ENCODE peak calls at places on chromosomes 12 and 14, in four cellular contexts. One of them, this sample, is unnamed.

GRCh38 chr12:20368653-20369163 is 371 bp downstream of the PDE3A start:
- DNase-seq in K562: no peak
- DNase-seq in HepG2: no peak
- DNase-seq in WTC11: peak
- DNase-seq in this sample: peak

GRCh38 chr12:31234955-31235867 is 90.7 kb downstream of the SINHCAF start:
- DNase-seq in K562: peak
- DNase-seq in HepG2: peak
- DNase-seq in WTC11: peak
- DNase-seq in this sample: peak

GRCh38 chr12:107843351-107844311 is 69.1 kb downstream of the ASCL4 start:
- DNase-seq in K562: no peak
- DNase-seq in HepG2: no peak
- DNase-seq in WTC11: peak
- DNase-seq in this sample: no peak

GRCh38 chr14:103488071-103488470 is 34.6 kb downstream of the CKB start:
- DNase-seq in K562: no peak
- DNase-seq in HepG2: no peak
- DNase-seq in WTC11: no peak
- DNase-seq in this sample: no peak

GRCh38 chr12:104137175-104137901 is 672 bp downstream of the NFYB start:
- DNase-seq in K562: peak
- DNase-seq in HepG2: peak
- DNase-seq in WTC11: peak
- DNase-seq in this sample: peak

GRCh38 chr14:70698288-70698687 is 56.6 kb downstream of the TTC9 start:
- DNase-seq in K562: peak
- DNase-seq in HepG2: peak
- DNase-seq in WTC11: no peak
- DNase-seq in this sample: no peak

GRCh38 chr12:6765048-6765633 is 1.0 kb upstream of the PTMS start:
- DNase-seq in K562: peak
- DNase-seq in HepG2: no peak
- DNase-seq in WTC11: no peak
- DNase-seq in this sample: no peak

GRCh38 chr12:69473229-69473628 is 3.0 kb downstream of the FRS2 start:
- DNase-seq in K562: no peak
- DNase-seq in HepG2: no peak
- DNase-seq in WTC11: no peak
- DNase-seq in this sample: no peak

GRCh38 chr12:3692616-3693365 is 60.1 kb downstream of the CRACR2A start:
- DNase-seq in K562: no peak
- DNase-seq in HepG2: no peak
- DNase-seq in WTC11: no peak
- DNase-seq in this sample: no peak

GRCh38 chr14:94612580-94613554 is 676 bp downstream of the SERPINA3 start:
- DNase-seq in K562: no peak
- DNase-seq in HepG2: peak
- DNase-seq in WTC11: no peak
- DNase-seq in this sample: no peak

GRCh38 chr12:59151243-59151642 is 230.9 kb upstream of the LRIG3 start:
- DNase-seq in K562: no peak
- DNase-seq in HepG2: no peak
- DNase-seq in WTC11: no peak
- DNase-seq in this sample: no peak

GRCh38 chr12:6620137-6620884 is 13.1 kb upstream of the CHD4 start:
- DNase-seq in K562: no peak
- DNase-seq in HepG2: no peak
- DNase-seq in WTC11: peak
- DNase-seq in this sample: no peak

GRCh38 chr14:33777651-33778050 is 173.2 kb downstream of the EGLN3 start:
- DNase-seq in K562: no peak
- DNase-seq in HepG2: no peak
- DNase-seq in WTC11: no peak
- DNase-seq in this sample: no peak

GRCh38 chr14:53517276-53517960 is 364.3 kb upstream of the DDHD1 start:
- DNase-seq in K562: no peak
- DNase-seq in HepG2: no peak
- DNase-seq in WTC11: no peak
- DNase-seq in this sample: no peak

GRCh38 chr12:127660961-127661360 is 606.0 kb upstream of the TMEM132C start:
- DNase-seq in K562: no peak
- DNase-seq in HepG2: no peak
- DNase-seq in WTC11: no peak
- DNase-seq in this sample: no peak

DNA sequence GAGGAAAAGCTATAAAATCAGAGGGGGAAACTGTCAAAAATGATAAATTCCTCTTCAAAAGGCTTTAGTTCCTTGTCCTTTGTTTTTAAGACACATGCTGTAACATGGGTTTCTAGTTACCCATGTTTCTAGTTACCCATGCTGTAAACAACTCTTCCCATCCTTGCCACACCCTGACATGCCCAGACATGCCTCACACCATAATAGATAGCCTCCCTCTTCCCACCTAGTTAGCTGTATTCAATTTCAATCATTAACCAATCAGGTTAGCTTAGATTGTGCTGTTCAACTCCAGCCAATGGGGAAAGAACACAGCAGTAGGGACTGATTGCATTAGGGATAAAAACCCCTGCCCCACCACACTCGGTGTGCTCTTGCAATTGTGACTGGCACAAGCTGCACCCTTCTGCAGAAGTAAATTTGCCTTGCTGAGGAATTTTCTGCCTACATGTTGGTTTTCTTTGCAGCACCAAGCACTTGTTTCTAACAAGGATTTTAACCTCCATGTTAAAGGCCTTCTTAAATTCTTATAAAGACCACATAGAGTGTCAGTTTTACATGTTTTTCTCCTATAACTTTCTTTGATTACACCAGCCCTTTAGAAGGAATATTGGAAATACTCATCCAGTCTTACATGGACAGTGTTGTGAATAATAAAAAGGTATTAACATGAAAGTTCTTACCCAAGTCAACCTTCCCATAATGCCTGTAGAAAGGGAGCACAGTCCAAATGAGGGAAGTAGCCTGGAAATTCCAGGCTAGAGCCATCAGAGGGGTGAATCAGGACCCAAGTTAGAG is 32.5 kb upstream of the LALBA start:
- DNase-seq in K562: no peak
- DNase-seq in HepG2: peak
- DNase-seq in WTC11: no peak
- DNase-seq in this sample: no peak
- TF ChIP-seq ELF4 in K562: no peak
- TF ChIP-seq ELF4 in HepG2: no peak
- TF ChIP-seq ELF4 in WTC11: no peak
- TF ChIP-seq ELF4 in this sample: no peak

DNA sequence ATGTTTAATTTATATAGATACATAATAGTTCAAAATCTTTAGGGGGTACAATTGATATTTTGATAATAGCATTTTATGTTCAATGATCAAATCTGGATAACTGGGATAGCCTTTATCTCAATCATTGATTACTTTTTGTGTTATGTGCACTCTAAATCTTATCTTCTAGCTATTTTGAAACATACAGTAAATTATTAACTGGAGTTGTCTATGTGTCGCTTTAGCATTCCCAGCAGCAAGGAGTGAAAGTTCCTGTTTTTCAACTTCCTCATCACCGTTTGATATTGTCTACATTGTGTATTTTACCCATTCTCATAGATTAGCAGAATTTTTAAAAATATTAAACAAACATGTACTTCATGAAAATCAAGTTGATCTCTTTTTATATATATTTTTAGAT is 1207.4 kb downstream of the TMEM121 start:
- DNase-seq in K562: no peak
- DNase-seq in HepG2: no peak
- DNase-seq in WTC11: no peak
- DNase-seq in this sample: no peak
- TF ChIP-seq ELF4 in K562: no peak
- TF ChIP-seq ELF4 in HepG2: no peak
- TF ChIP-seq ELF4 in WTC11: no peak
- TF ChIP-seq ELF4 in this sample: no peak

DNA sequence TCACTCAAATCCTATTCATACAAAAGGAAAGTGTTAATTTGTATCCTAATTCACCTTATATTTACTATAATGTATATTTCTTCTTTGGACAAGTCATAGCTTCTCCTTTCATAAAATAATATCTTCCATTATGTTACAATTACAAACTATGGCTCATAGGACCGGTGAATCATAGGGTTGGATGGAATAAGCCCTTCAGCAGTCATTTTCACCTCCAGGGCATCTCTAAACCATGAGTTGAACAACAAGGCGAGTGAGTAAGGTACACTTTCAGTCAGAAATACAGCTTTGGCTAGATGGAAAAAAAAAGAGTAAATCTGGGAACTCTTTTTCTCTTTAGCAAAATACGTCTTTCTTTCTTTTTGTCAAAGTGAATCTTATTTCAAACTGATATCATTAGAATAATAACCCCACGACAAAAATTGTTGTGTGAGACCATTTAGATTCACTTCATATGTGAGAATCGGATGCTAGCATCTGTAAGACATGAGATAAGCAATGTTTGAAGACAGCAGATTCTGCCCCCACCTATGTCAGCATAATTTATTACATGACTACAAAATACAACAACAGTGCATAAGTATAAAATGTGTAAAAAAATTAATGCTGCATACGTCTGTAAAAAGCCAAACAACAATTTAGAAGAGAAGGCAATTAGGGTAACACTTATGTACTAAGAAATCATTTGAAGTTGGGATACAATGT is 184.4 kb upstream of the SLC38A2 start:
- DNase-seq in K562: no peak
- DNase-seq in HepG2: no peak
- DNase-seq in WTC11: no peak
- DNase-seq in this sample: no peak
- TF ChIP-seq ELF4 in K562: no peak
- TF ChIP-seq ELF4 in HepG2: no peak
- TF ChIP-seq ELF4 in WTC11: no peak
- TF ChIP-seq ELF4 in this sample: no peak

GRCh38 chr12:53049582-53050318 is at the start of gene TNS2:
- DNase-seq in K562: peak
- DNase-seq in HepG2: peak
- DNase-seq in WTC11: peak
- DNase-seq in this sample: no peak

GRCh38 chr12:53047221-53048032 is 2.4 kb upstream of the TNS2 start:
- DNase-seq in K562: peak
- DNase-seq in HepG2: peak
- DNase-seq in WTC11: peak
- DNase-seq in this sample: peak

GRCh38 chr12:53050426-53051057 is 677 bp downstream of the TNS2 start:
- DNase-seq in K562: no peak
- DNase-seq in HepG2: no peak
- DNase-seq in WTC11: no peak
- DNase-seq in this sample: no peak

GRCh38 chr12:53048033-53048779 is 1.7 kb upstream of the TNS2 start:
- DNase-seq in K562: no peak
- DNase-seq in HepG2: peak
- DNase-seq in WTC11: no peak
- DNase-seq in this sample: no peak

GRCh38 chr12:53048780-53049401 is 974 bp upstream of the TNS2 start:
- DNase-seq in K562: peak
- DNase-seq in HepG2: peak
- DNase-seq in WTC11: peak
- DNase-seq in this sample: no peak
- TF ChIP-seq ELF4 in K562: no peak
- TF ChIP-seq ELF4 in HepG2: no peak
- TF ChIP-seq ELF4 in WTC11: no peak
- TF ChIP-seq ELF4 in this sample: no peak

GRCh38 chr14:100096656-100097055 is 31.4 kb downstream of the EVL start:
- DNase-seq in K562: no peak
- DNase-seq in HepG2: no peak
- DNase-seq in WTC11: no peak
- DNase-seq in this sample: no peak
- TF ChIP-seq ELF4 in K562: no peak
- TF ChIP-seq ELF4 in HepG2: no peak
- TF ChIP-seq ELF4 in WTC11: no peak
- TF ChIP-seq ELF4 in this sample: no peak

DNA sequence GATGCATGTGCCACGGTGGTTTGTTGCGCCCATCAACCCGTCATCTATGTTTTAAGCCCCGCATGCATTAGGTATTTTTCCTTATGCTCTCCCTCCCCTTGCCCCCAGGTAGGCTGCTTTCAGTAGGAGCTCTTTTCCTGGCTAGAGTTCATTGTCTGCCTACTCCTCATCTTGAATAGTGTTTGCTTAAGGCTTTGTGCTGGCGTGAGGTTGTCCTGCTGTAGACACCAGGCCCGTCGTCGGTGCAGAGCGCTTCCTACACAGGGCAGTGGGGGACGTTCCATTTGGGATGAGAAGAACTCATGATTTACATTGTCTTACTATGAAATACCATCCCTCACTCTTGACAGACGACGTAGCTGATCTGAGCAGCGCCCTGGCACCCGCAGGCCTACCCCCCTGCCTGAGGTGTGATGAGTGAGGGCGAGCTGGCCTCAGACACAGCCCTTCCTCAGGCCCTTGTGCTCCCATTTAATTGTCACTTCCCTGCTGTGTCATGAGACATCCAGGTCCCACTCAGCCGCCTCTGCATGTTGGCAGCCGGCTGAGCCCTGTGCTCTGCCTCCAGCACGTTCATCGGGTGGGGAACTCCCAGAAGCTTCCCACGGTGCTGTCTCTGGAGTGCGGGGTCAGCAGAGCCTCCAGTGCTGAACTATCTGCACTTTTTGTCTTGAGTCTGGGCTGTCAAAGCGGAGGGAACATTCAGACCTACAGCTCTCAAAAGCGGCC is 76.0 kb downstream of the WDR20 start:
- DNase-seq in K562: no peak
- DNase-seq in HepG2: no peak
- DNase-seq in WTC11: no peak
- DNase-seq in this sample: no peak
- TF ChIP-seq ELF4 in K562: no peak
- TF ChIP-seq ELF4 in HepG2: no peak
- TF ChIP-seq ELF4 in WTC11: no peak
- TF ChIP-seq ELF4 in this sample: no peak

GRCh38 chr12:110002691-110003515 is 3.7 kb downstream of the ANKRD13A start:
- DNase-seq in K562: no peak
- DNase-seq in HepG2: no peak
- DNase-seq in WTC11: no peak
- DNase-seq in this sample: no peak
- TF ChIP-seq ELF4 in K562: no peak
- TF ChIP-seq ELF4 in HepG2: no peak
- TF ChIP-seq ELF4 in WTC11: no peak
- TF ChIP-seq ELF4 in this sample: no peak

DNA sequence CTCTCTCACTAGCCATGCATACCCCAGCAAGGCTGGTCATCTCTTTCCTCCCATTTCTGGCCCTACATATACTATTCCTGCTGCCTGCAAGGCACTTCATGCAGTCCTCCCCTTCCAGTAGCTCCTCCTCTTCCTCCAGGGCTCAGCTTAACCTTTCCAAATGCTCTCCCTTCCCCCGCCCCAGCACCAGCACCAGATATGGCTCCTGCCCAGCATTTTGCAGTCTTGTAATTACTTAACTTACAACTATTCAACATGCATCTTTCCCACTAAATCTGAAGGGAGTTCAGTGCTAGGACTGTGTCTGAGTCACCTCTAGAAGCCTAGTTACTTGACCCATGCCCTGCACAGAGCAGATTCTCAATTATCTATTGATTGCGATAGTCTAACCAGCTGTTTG is 1.8 kb upstream of the FBXO21 start:
- DNase-seq in K562: no peak
- DNase-seq in HepG2: no peak
- DNase-seq in WTC11: no peak
- DNase-seq in this sample: no peak
- TF ChIP-seq ELF4 in K562: no peak
- TF ChIP-seq ELF4 in HepG2: no peak
- TF ChIP-seq ELF4 in WTC11: no peak
- TF ChIP-seq ELF4 in this sample: no peak

This sample was measured in HEK293T.